ENCODE peak calls at places on chromosomes 11 and 22, in five cellular contexts. C, E, Z, X and D are unnamed samples.

GRCh38 chr11:114618139-114618538 is 22.6 kb upstream of the NXPE4 start:
- DNase-seq in C (no peak), X (no peak), E (no peak), Z (no peak), D (no peak)

GRCh38 chr11:119223856-119224255 is 17.7 kb downstream of the CBL start:
- DNase-seq in Z (no peak), X (no peak), C (no peak), E (no peak), D (no peak)

GRCh38 chr11:19218801-19219460 is 17.1 kb upstream of the CSRP3 start:
- DNase-seq in X (peak; percentile 19), E (no peak), C (no peak), Z (no peak), D (no peak)

GRCh38 chr11:111107501-111107900 is 138.0 kb upstream of the POU2AF2 start:
- DNase-seq in C (peak; percentile 32), Z (no peak), E (no peak), X (no peak), D (no peak)

GRCh38 chr11:57306156-57306876 is 18.4 kb downstream of the TNKS1BP1 start:
- DNase-seq in Z (no peak), X (no peak), C (no peak), E (no peak), D (no peak)

GRCh38 chr11:124763156-124763947 is 1.3 kb upstream of the ESAM start:
- DNase-seq in Z (peak; percentile 61), E (peak; percentile 87), X (peak; percentile 93), C (peak; percentile 57), D (no peak)

GRCh38 chr22:38429460-38430128 is 25.4 kb downstream of the KCNJ4 start:
- DNase-seq in Z (no peak), X (no peak), C (no peak), E (no peak), D (no peak)

GRCh38 chr11:95923730-95924413 is at the start of gene MTMR2:
- DNase-seq in X (peak; percentile 93), E (peak; percentile 87), Z (peak; percentile 31), C (peak; percentile 54), D (no peak)

GRCh38 chr11:91773090-91773489 is 451.5 kb upstream of the FAT3 start:
- DNase-seq in X (no peak), Z (no peak), C (no peak), E (no peak), D (no peak)

GRCh38 chr22:17781319-17782031 is 7.2 kb upstream of the BID start:
- DNase-seq in E (no peak), Z (no peak), C (peak; percentile 69), X (no peak), D (no peak)

GRCh38 chr22:41315586-41315985 is 14.3 kb downstream of the ZC3H7B start:
- DNase-seq in C (no peak), E (no peak), Z (no peak), X (no peak), D (no peak)

GRCh38 chr11:102214623-102215022 is 102.7 kb upstream of the BIRC3 start:
- DNase-seq in Z (no peak), X (no peak), E (no peak), C (no peak), D (no peak)

GRCh38 chr11:34644669-34645406 is 23.9 kb downstream of the EHF start:
- DNase-seq in C (no peak), E (no peak), X (no peak), Z (no peak), D (no peak)

GRCh38 chr22:24200616-24201212 is 19.4 kb downstream of the SUSD2 start:
- DNase-seq in X (no peak), E (no peak), Z (peak; percentile 67), C (no peak), D (no peak)

GRCh38 chr11:79212711-79213110 is 228.1 kb downstream of the TENM4 start:
- DNase-seq in Z (no peak), C (no peak), X (no peak), E (no peak), D (no peak)

GRCh38 chr22:30336752-30337460 is 10.2 kb upstream of the TBC1D10A start:
- DNase-seq in E (no peak), X (no peak), Z (no peak), C (no peak), D (no peak)

GRCh38 chr11:128824199-128825049 is 42.7 kb downstream of the KCNJ1 start:
- DNase-seq in X (no peak), Z (no peak), E (no peak), C (no peak), D (no peak)

GRCh38 chr11:128828350-128828749 is 38.7 kb downstream of the KCNJ1 start:
- DNase-seq in E (no peak), Z (no peak), C (no peak), X (no peak), D (no peak)

GRCh38 chr11:128827494-128827893 is 39.6 kb downstream of the KCNJ1 start:
- DNase-seq in X (no peak), C (no peak), Z (no peak), E (no peak), D (no peak)

GRCh38 chr11:128823751-128824150 is 43.3 kb downstream of the KCNJ1 start:
- DNase-seq in X (no peak), C (no peak), E (no peak), Z (no peak), D (no peak)

GRCh38 chr11:128825050-128825806 is 41.9 kb downstream of the KCNJ1 start:
- DNase-seq in C (no peak), X (no peak), E (no peak), Z (no peak), D (no peak)
- H3K4me3 ChIP-seq in C (no peak overlapping the region), X (no peak overlapping the region), E (no peak overlapping the region), Z (no peak overlapping the region), D (no peak overlapping the region)

GRCh38 chr11:8033791-8034585 is 46.9 kb downstream of the EIF3F start:
- DNase-seq in Z (no peak), X (no peak), E (peak; percentile 66), C (no peak), D (no peak)
- H3K27ac ChIP-seq in Z (no peak overlapping the region), X (no peak overlapping the region), E (peak overlapping the region; percentile 32), C (no peak overlapping the region), D (no peak overlapping the region)

DNA sequence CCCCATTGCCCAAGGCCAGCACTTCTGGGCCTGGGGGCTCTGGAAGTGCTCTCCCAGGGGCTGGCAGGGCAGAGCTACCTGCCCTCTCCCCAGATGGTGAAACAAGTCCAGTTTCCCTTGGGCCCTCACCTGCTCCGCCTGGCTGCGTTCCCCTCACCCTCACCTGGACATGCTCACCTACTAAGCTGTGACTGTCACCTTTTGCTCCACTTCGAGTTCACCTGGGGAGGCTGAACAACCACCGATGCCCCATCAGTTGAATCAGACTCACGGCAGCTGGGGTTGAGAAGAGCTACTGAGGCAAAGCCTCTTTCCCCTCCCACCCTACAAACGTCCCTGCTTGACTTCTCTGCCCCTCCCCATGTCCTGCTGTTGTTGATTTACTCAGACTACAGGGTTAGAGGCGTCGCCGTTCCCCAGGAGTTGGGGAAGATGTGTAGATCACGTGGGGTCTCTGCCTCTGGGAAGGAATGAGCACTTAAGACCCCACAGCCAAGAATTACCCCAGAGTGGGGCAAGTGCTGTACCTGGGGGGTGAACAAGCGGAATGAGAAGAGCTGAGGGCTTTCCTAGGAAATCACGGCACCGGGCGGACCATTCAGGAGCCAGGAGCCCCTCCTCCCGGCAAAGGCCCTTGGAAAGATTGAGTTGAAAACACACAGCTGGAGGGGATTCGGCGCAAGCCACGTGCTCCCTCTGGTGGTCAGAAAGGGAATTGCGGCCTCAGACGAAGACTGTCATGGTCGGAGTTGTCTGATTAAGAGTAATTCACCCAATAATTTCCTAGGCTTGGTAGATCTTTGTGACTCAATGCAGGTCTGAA is 7.1 kb downstream of the FXYD2 start:
- DNase-seq in C (peak; percentile 80), Z (peak; percentile 63), E (peak; percentile 94), X (peak; percentile 98), D (peak; percentile 48)
- TF ChIP-seq POLR2AphosphoS5 in C (no peak), Z (no peak), E (no peak), X (peak; percentile 42), D (no peak)

DNA sequence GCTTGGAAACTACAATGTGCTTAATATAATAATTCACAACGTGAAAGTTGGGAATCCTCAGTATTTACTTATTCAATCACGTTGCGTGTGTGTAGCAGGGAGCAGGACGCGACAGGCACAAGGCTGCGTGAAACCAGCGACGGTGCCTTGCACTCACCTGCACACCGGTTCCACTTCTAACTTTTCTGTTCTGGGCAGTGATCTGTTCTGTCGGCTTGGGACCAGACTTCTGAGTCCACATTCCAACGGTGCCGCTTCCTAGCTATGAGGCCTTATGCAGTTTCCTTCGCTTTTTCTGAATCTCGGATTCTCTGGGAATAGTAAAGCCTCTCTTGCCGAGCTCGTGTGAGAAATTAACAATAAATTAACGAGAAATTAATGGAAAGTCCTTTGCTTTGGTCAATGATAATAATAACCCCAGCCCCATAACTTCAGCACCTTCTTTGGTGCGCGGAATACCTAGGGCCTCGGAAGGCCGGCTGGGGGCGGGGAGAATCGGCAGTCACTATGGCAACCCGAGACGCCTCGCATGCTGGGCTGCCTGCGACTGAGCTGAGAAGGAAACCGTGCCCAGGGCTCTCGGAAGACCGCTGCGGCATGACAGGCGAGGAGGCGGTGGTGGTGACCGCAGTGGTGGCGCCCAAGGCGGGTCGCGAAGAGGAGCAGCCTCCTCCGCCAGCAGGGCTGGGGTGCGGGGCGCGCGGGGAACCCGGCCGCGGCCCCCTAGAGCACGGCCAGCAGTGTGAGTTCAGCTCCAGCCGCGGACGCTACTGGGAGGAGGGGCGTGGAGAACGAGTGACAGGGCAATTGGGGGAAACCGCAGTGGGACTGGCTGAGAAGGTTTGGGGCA is at the start of gene C11orf97:
- DNase-seq in E (no peak), X (no peak), C (peak; percentile 63), Z (no peak), D (no peak)
- H3K4me3 ChIP-seq in E (peak within 1 kb of the TSS; percentile 50), X (peak within 1 kb of the TSS; percentile 66), C (peak within 1 kb of the TSS; percentile 53), Z (no peak within 1 kb of the TSS), D (peak within 1 kb of the TSS; percentile 73)